ENCODE peak calls at places on chromosome 2, in five cellular contexts. M, O, K, Z and J are unnamed samples.

GRCh38 chr2:109020217-109020637 is 31.2 kb upstream of the EDAR start:
- DNase-seq in M (no peak), O (peak), K (no peak), Z (no peak), J (no peak)

GRCh38 chr2:234588054-234588430 is 91.2 kb upstream of the ARL4C start:
- DNase-seq in M (no peak), O (no peak), K (no peak), Z (no peak), J (no peak)

GRCh38 chr2:102442967-102443828 is 20.2 kb downstream of the IL18RAP start:
- DNase-seq in M (peak), O (peak), K (peak), Z (no peak), J (peak)

GRCh38 chr2:216865658-216866057 is 5.8 kb upstream of the TNP1 start:
- DNase-seq in M (no peak), O (no peak), K (no peak), Z (no peak), J (no peak)

GRCh38 chr2:14194233-14194632 is 438.3 kb upstream of the LRATD1 start:
- DNase-seq in M (no peak), O (no peak), K (no peak), Z (no peak), J (no peak)

GRCh38 chr2:77104554-77104953 is 417.6 kb downstream of the LRRTM4 start:
- DNase-seq in M (no peak), O (no peak), K (no peak), Z (no peak), J (no peak)

GRCh38 chr2:9106338-9107167 is 100.1 kb upstream of the ASAP2 start:
- DNase-seq in M (no peak), O (no peak), K (no peak), Z (no peak), J (no peak)

GRCh38 chr2:240964221-240964853 is 34.1 kb upstream of the SNED1 start:
- DNase-seq in M (no peak), O (no peak), K (no peak), Z (no peak), J (peak)

GRCh38 chr2:33670392-33670937 is 71.4 kb upstream of the FAM98A start:
- DNase-seq in M (no peak), O (no peak), K (no peak), Z (no peak), J (no peak)

GRCh38 chr2:239222346-239223028 is 178.3 kb downstream of the HDAC4 start:
- DNase-seq in M (peak), O (peak), K (no peak), Z (no peak), J (no peak)

GRCh38 chr2:96806468-96807126 is 9.5 kb upstream of the CNNM3 start:
- DNase-seq in M (no peak), O (peak), K (peak), Z (no peak), J (peak)

GRCh38 chr2:57937456-57937855 is 109.2 kb upstream of the VRK2 start:
- DNase-seq in M (no peak), O (no peak), K (no peak), Z (no peak), J (no peak)

GRCh38 chr2:131056204-131056975 is 36.9 kb downstream of the FAM168B start:
- DNase-seq in M (no peak), O (no peak), K (no peak), Z (no peak), J (no peak)

GRCh38 chr2:62410926-62411456 is 95.0 kb downstream of the TMEM17 start:
- DNase-seq in M (peak), O (no peak), K (no peak), Z (no peak), J (no peak)

GRCh38 chr2:139916822-139917221 is 1136.6 kb upstream of the NXPH2 start:
- DNase-seq in M (no peak), O (no peak), K (no peak), Z (no peak), J (no peak)

GRCh38 chr2:62814132-62814531 is 108.6 kb downstream of the EHBP1 start:
- DNase-seq in M (no peak), O (no peak), K (no peak), Z (no peak), J (no peak)

GRCh38 chr2:204108301-204108700 is 171.7 kb downstream of the ICOS start:
- DNase-seq in M (no peak), O (peak), K (peak), Z (no peak), J (peak)

GRCh38 chr2:161312996-161313395 is 4.8 kb downstream of the PSMD14 start:
- DNase-seq in M (peak), O (no peak), K (no peak), Z (no peak), J (no peak)

GRCh38 chr2:26008851-26009566 is 24.9 kb upstream of the RAB10 start:
- DNase-seq in M (peak), O (no peak), K (no peak), Z (no peak), J (no peak)

GRCh38 chr2:68764041-68764780 is 29.6 kb downstream of the ARHGAP25 start:
- DNase-seq in M (no peak), O (no peak), K (no peak), Z (no peak), J (no peak)

GRCh38 chr2:100741880-100742814 is 77.8 kb upstream of the NPAS2 start:
- DNase-seq in M (peak), O (no peak), K (no peak), Z (no peak), J (no peak)

GRCh38 chr2:240640939-240641338 is 15.7 kb downstream of the GPR35 start:
- DNase-seq in M (no peak), O (no peak), K (no peak), Z (no peak), J (no peak)

GRCh38 chr2:141331127-141331526 is 799.7 kb downstream of the LRP1B start:
- DNase-seq in M (peak), O (no peak), K (no peak), Z (no peak), J (no peak)

GRCh38 chr2:26581991-26582842 is 58.9 kb downstream of the CIB4 start:
- DNase-seq in M (no peak), O (no peak), K (no peak), Z (no peak), J (no peak)

GRCh38 chr2:145186303-145186702 is 666.4 kb upstream of the ZEB2 start:
- DNase-seq in M (no peak), O (no peak), K (no peak), Z (no peak), J (no peak)

GRCh38 chr2:230944123-230944653 is 19.1 kb upstream of the GPR55 start:
- DNase-seq in M (no peak), O (no peak), K (no peak), Z (no peak), J (no peak)